ENCODE peak calls at places on chromosomes 16 and 17, in eight cellular contexts. One of them, this sample, is unnamed.

GRCh38 chr17:7745748-7746470 is 28.4 kb downstream of the DNAH2 start:
- DNase-seq in memory B cell: no peak
- DNase-seq in SK-N-MC: no peak
- DNase-seq in activated CD8-positive, alpha-beta T cell treated with anti-CD3 and anti-CD28 coated beads, Interleukin-2, amount 10 ng/mL, durations not matched to agents 7 days and 5 days: no peak
- DNase-seq in NCI-H1092: no peak
- DNase-seq in heart right ventricle: no peak
- DNase-seq in iris pigment epithelial cell: peak
- DNase-seq in neural progenitor cell: no peak
- DNase-seq in this sample: peak

GRCh38 chr17:37292429-37293139 is 83.2 kb upstream of the C17orf78 start:
- DNase-seq in SK-N-MC: peak
- DNase-seq in activated CD8-positive, alpha-beta T cell treated with anti-CD3 and anti-CD28 coated beads, Interleukin-2, amount 10 ng/mL, durations not matched to agents 7 days and 5 days: no peak
- DNase-seq in heart right ventricle: no peak
- DNase-seq in memory B cell: no peak
- DNase-seq in neural progenitor cell: no peak
- DNase-seq in iris pigment epithelial cell: peak
- DNase-seq in NCI-H1092: no peak
- DNase-seq in this sample: no peak

GRCh38 chr17:66485272-66485947 is 183.0 kb downstream of the PRKCA start:
- DNase-seq in activated CD8-positive, alpha-beta T cell treated with anti-CD3 and anti-CD28 coated beads, Interleukin-2, amount 10 ng/mL, durations not matched to agents 7 days and 5 days: no peak
- DNase-seq in heart right ventricle: no peak
- DNase-seq in SK-N-MC: no peak
- DNase-seq in memory B cell: no peak
- DNase-seq in NCI-H1092: no peak
- DNase-seq in neural progenitor cell: no peak
- DNase-seq in iris pigment epithelial cell: no peak
- DNase-seq in this sample: no peak

GRCh38 chr16:86984975-86985655 is 332.1 kb downstream of the C16orf95 start:
- DNase-seq in SK-N-MC: no peak
- DNase-seq in heart right ventricle: peak
- DNase-seq in neural progenitor cell: peak
- DNase-seq in iris pigment epithelial cell: no peak
- DNase-seq in NCI-H1092: no peak
- DNase-seq in activated CD8-positive, alpha-beta T cell treated with anti-CD3 and anti-CD28 coated beads, Interleukin-2, amount 10 ng/mL, durations not matched to agents 7 days and 5 days: no peak
- DNase-seq in memory B cell: no peak
- DNase-seq in this sample: no peak

GRCh38 chr17:81537856-81538555 is 9.8 kb downstream of the FSCN2 start:
- DNase-seq in iris pigment epithelial cell: no peak
- DNase-seq in NCI-H1092: peak
- DNase-seq in heart right ventricle: no peak
- DNase-seq in memory B cell: no peak
- DNase-seq in activated CD8-positive, alpha-beta T cell treated with anti-CD3 and anti-CD28 coated beads, Interleukin-2, amount 10 ng/mL, durations not matched to agents 7 days and 5 days: no peak
- DNase-seq in neural progenitor cell: no peak
- DNase-seq in SK-N-MC: no peak
- DNase-seq in this sample: no peak

GRCh38 chr16:28316056-28316455 is 23.7 kb downstream of the SBK1 start:
- DNase-seq in heart right ventricle: no peak
- DNase-seq in activated CD8-positive, alpha-beta T cell treated with anti-CD3 and anti-CD28 coated beads, Interleukin-2, amount 10 ng/mL, durations not matched to agents 7 days and 5 days: no peak
- DNase-seq in NCI-H1092: no peak
- DNase-seq in neural progenitor cell: no peak
- DNase-seq in iris pigment epithelial cell: no peak
- DNase-seq in memory B cell: no peak
- DNase-seq in SK-N-MC: no peak
- DNase-seq in this sample: no peak

GRCh38 chr17:17737938-17738894 is 57.0 kb downstream of the RAI1 start:
- DNase-seq in activated CD8-positive, alpha-beta T cell treated with anti-CD3 and anti-CD28 coated beads, Interleukin-2, amount 10 ng/mL, durations not matched to agents 7 days and 5 days: no peak
- DNase-seq in neural progenitor cell: peak
- DNase-seq in SK-N-MC: no peak
- DNase-seq in NCI-H1092: no peak
- DNase-seq in heart right ventricle: no peak
- DNase-seq in memory B cell: no peak
- DNase-seq in iris pigment epithelial cell: peak
- DNase-seq in this sample: no peak

GRCh38 chr17:49260011-49260921 is 29.7 kb upstream of the PHOSPHO1 start:
- DNase-seq in neural progenitor cell: peak
- DNase-seq in SK-N-MC: no peak
- DNase-seq in heart right ventricle: peak
- DNase-seq in iris pigment epithelial cell: peak
- DNase-seq in NCI-H1092: no peak
- DNase-seq in activated CD8-positive, alpha-beta T cell treated with anti-CD3 and anti-CD28 coated beads, Interleukin-2, amount 10 ng/mL, durations not matched to agents 7 days and 5 days: peak
- DNase-seq in memory B cell: peak
- DNase-seq in this sample: peak

GRCh38 chr17:77390870-77391269 is 250.1 kb downstream of the SEC14L1 start:
- DNase-seq in iris pigment epithelial cell: no peak
- DNase-seq in SK-N-MC: no peak
- DNase-seq in heart right ventricle: no peak
- DNase-seq in neural progenitor cell: no peak
- DNase-seq in memory B cell: no peak
- DNase-seq in NCI-H1092: no peak
- DNase-seq in activated CD8-positive, alpha-beta T cell treated with anti-CD3 and anti-CD28 coated beads, Interleukin-2, amount 10 ng/mL, durations not matched to agents 7 days and 5 days: no peak
- DNase-seq in this sample: no peak

GRCh38 chr17:78581304-78581703 is 4.1 kb upstream of the DNAH17 start:
- DNase-seq in memory B cell: no peak
- DNase-seq in activated CD8-positive, alpha-beta T cell treated with anti-CD3 and anti-CD28 coated beads, Interleukin-2, amount 10 ng/mL, durations not matched to agents 7 days and 5 days: no peak
- DNase-seq in neural progenitor cell: peak
- DNase-seq in NCI-H1092: no peak
- DNase-seq in SK-N-MC: no peak
- DNase-seq in iris pigment epithelial cell: no peak
- DNase-seq in heart right ventricle: no peak
- DNase-seq in this sample: no peak

GRCh38 chr17:78197147-78197830 is 10.1 kb downstream of the AFMID start:
- DNase-seq in activated CD8-positive, alpha-beta T cell treated with anti-CD3 and anti-CD28 coated beads, Interleukin-2, amount 10 ng/mL, durations not matched to agents 7 days and 5 days: no peak
- DNase-seq in iris pigment epithelial cell: no peak
- DNase-seq in heart right ventricle: no peak
- DNase-seq in NCI-H1092: no peak
- DNase-seq in SK-N-MC: no peak
- DNase-seq in memory B cell: no peak
- DNase-seq in neural progenitor cell: no peak
- DNase-seq in this sample: no peak

This sample was measured in HS-27A.